ENCODE peak calls at places on chromosomes 16 and 17, in five cellular contexts. U, L, X, B and D are unnamed samples.

GRCh38 chr16:88504489-88505404 is 51.7 kb downstream of the ZFPM1 start:
- DNase-seq in U (no peak), X (no peak), B (no peak), L (no peak), D (no peak)

GRCh38 chr17:59521465-59522126 is 43.8 kb upstream of the DHX40 start:
- DNase-seq in B (no peak), X (peak; percentile 40), U (no peak), L (peak; percentile 23), D (peak; percentile 50)

GRCh38 chr16:2813661-2814288 is 3.3 kb upstream of the PRSS21 start:
- DNase-seq in U (no peak), L (no peak), X (no peak), B (no peak), D (no peak)

GRCh38 chr16:50304467-50305440 is 38.4 kb downstream of the ADCY7 start:
- DNase-seq in U (no peak), L (no peak), X (no peak), B (no peak), D (no peak)

GRCh38 chr16:75114946-75115825 is 1.4 kb downstream of the LDHD start:
- DNase-seq in X (no peak), L (no peak), U (no peak), B (no peak), D (no peak)

GRCh38 chr17:36980281-36980761 is 31.6 kb downstream of the AATF start:
- DNase-seq in U (no peak), B (no peak), X (no peak), L (no peak), D (no peak)

GRCh38 chr17:36869856-36870617 is 67.2 kb upstream of the LHX1 start:
- DNase-seq in B (no peak), L (no peak), X (no peak), U (no peak), D (no peak)

GRCh38 chr17:55693244-55694216 is 29.1 kb downstream of the TMEM100 start:
- DNase-seq in L (no peak), B (no peak), U (no peak), X (no peak), D (no peak)

GRCh38 chr17:2883544-2884203 is 87.4 kb downstream of the RAP1GAP2 start:
- DNase-seq in B (no peak), U (no peak), X (no peak), L (peak; percentile 50), D (no peak)

GRCh38 chr16:48590476-48590875 is 19.5 kb downstream of the N4BP1 start:
- DNase-seq in X (no peak), U (no peak), L (no peak), B (no peak), D (no peak)
- H3K9me3 ChIP-seq in X (peaks cover 4% of the 10 kb centered on the region), U (no peaks in the 10 kb centered on the region), L (no peaks in the 10 kb centered on the region), B (no peaks in the 10 kb centered on the region), D (peaks cover 22% of the 10 kb centered on the region)

GRCh38 chr17:9647014-9647413 is 1.7 kb downstream of the USP43 start:
- DNase-seq in X (no peak), B (no peak), L (no peak), U (no peak), D (no peak)
- H3K4me3 ChIP-seq in X (no peak overlapping the region), B (no peak overlapping the region), L (no peak overlapping the region), U (no peak overlapping the region), D (no peak overlapping the region)

GRCh38 chr17:81287155-81287554 is 8.0 kb downstream of the SLC38A10 start:
- DNase-seq in L (no peak), U (no peak), B (no peak), X (no peak), D (no peak)
- H3K4me1 ChIP-seq in L (peaks cover 53% of the 10 kb centered on the region), U (no peaks in the 10 kb centered on the region), B (peaks cover 35% of the 10 kb centered on the region), X (peaks cover 63% of the 10 kb centered on the region), D (peaks cover 43% of the 10 kb centered on the region)

GRCh38 chr17:22695228-22695619 is 1002.9 kb downstream of the KCNJ18 start:
- DNase-seq in X (no peak), L (no peak), B (no peak), U (no peak), D (no peak)

GRCh38 chr17:22692066-22692800 is 999.9 kb downstream of the KCNJ18 start:
- DNase-seq in U (no peak), B (no peak), L (no peak), X (no peak), D (no peak)

GRCh38 chr17:22694362-22695227 is 1002.3 kb downstream of the KCNJ18 start:
- DNase-seq in B (no peak), U (no peak), X (no peak), L (no peak), D (no peak)

GRCh38 chr17:22692801-22693171 is 1000.5 kb downstream of the KCNJ18 start:
- DNase-seq in U (no peak), X (no peak), L (no peak), B (no peak), D (no peak)
- H3K9me3 ChIP-seq in U (peaks cover under 1% of the 10 kb centered on the region), X (no peaks in the 10 kb centered on the region), L (no peaks in the 10 kb centered on the region), B (no peaks in the 10 kb centered on the region), D (peaks cover 8% of the 10 kb centered on the region)